ENCODE peak calls at places on chromosomes 4 and X, in four cellular contexts. K is K562, V is H1, F is HepG2. D is an unnamed sample.

GRCh38 chrX:24498181-24498580 is 33.1 kb downstream of the PDK3 start:
- DNase-seq in K (no peak), V (no peak), F (peak), D (no peak)

GRCh38 chr4:25253072-25253447 is 19.2 kb downstream of the PI4K2B start:
- DNase-seq in K (no peak), V (no peak), F (no peak), D (no peak)

GRCh38 chr4:3013839-3014350 is 50.5 kb downstream of the GRK4 start:
- DNase-seq in K (no peak), V (no peak), F (peak), D (peak)

GRCh38 chr4:16532240-16532990 is 306.1 kb upstream of the TAPT1 start:
- DNase-seq in K (no peak), V (no peak), F (no peak), D (no peak)

GRCh38 chr4:61277785-61278184 is 77.7 kb downstream of the ADGRL3 start:
- DNase-seq in K (no peak), V (no peak), F (no peak), D (no peak)

GRCh38 chr4:85024671-85025070 is 58.2 kb upstream of the WDFY3 start:
- DNase-seq in K (no peak), V (no peak), F (no peak), D (no peak)

GRCh38 chr4:5757536-5757935 is 46.5 kb downstream of the EVC start:
- DNase-seq in K (no peak), V (no peak), F (no peak), D (no peak)

GRCh38 chr4:147789596-147789995 is 57.7 kb downstream of the ARHGAP10 start:
- DNase-seq in K (no peak), V (no peak), F (no peak), D (no peak)

GRCh38 chrX:108834036-108834435 is 97.7 kb upstream of the IRS4 start:
- DNase-seq in K (no peak), V (no peak), F (no peak), D (no peak)

GRCh38 chr4:80185787-80186548 is 11.3 kb upstream of the PRDM8 start:
- DNase-seq in K (no peak), V (no peak), F (no peak), D (no peak)

GRCh38 chr4:7155611-7156071 is 36.7 kb upstream of the SORCS2 start:
- DNase-seq in K (peak), V (no peak), F (no peak), D (no peak)

DNA sequence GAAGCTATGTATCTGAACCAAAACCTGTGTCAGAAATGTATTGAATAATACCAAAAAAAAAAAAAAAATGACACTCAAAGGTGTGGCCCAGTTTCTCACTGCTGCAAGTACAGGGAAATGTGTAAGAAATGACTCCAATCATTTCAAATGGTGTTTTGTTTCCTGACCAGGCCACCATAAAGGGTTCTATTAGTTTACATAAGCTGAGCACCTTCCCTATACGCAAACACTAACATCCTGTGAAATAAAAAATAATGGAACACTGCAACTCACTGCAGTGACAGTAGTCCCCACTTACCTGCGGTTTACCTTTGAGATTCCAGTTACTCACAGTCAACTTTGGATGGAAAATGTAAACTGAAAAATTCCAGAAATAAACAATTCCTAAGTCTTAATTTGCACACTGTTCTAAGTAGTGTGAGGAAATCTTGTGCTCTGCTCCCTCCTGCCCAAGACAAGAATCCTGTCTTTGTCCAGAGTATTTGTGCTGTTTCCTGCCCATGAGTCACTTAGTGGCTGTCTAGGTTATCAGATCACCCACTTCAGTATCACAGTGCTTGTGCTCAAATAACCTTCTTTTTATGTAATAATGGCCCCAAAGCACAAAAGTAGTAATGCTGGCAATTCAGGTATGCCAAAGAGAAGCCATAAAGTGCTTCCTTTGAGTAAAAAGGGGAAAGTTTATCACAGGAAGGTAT is 265.3 kb downstream of the RCHY1 start:
- DNase-seq in K (no peak), V (no peak), F (no peak), D (no peak)
- H3K27ac ChIP-seq in K (no peak), V (no peak), F (no peak), D (no peak)

DNA sequence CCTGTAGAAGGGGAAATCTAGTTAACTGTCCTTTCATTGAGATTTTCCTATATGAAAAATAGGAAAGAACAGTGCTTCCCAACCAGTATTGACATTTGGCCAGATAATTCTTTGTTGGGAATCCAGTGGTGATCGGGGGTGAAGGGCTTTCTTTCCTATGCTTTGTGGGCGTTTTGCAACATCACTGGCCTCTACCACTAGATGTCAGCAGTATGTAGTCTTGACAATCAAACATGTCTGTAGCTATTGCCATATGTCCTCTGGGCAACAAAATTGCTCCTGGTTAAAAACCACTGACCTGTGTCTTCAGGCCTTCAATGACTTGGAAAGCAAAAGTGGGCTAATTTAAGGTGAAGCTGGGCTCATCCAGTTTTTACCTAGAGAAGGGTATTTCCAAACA is 658.5 kb downstream of the DACH2 start:
- DNase-seq in K (peak), V (no peak), F (peak), D (no peak)
- TF ChIP-seq BRCA1 in K (no peak), V (no peak), F (no peak), D (no peak)

GRCh38 chrX:119094819-119095218 is 22.0 kb downstream of the CT47C1 start:
- DNase-seq in K (no peak), V (no peak), F (no peak), D (no peak)

GRCh38 chrX:119089619-119090018 is 16.8 kb downstream of the CT47C1 start:
- DNase-seq in K (no peak), V (no peak), F (no peak), D (no peak)

GRCh38 chrX:119095936-119096335 is 23.1 kb downstream of the CT47C1 start:
- DNase-seq in K (no peak), V (no peak), F (no peak), D (no peak)

GRCh38 chrX:119093991-119094741 is 21.4 kb downstream of the CT47C1 start:
- DNase-seq in K (no peak), V (no peak), F (peak), D (no peak)
- H3K27ac ChIP-seq in K (no peak), V (no peak), F (no peak), D (no peak)

DNA sequence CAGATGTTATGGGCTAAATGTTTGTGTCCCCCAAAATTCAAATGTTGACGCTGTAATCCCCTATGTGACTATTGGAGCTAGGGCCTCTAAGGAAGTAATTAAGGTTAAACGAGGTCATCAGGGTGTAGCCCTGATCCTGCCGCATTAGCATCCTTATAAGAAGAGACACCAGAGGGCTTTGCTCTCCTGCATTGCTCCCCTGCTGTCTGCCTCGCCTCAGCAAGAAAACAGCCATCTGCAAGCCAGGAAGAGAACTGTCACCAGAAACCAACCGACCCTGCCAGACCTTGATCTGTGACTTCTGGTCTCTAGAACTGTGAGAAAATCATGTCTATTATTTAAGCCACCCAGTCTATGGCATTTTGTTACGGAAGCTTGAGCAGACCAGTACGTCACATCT is 331.9 kb downstream of the DCTD start:
- DNase-seq in K (no peak), V (no peak), F (no peak), D (no peak)
- TF ChIP-seq BRCA1 in K (no peak), V (no peak), F (no peak), D (no peak)

DNA sequence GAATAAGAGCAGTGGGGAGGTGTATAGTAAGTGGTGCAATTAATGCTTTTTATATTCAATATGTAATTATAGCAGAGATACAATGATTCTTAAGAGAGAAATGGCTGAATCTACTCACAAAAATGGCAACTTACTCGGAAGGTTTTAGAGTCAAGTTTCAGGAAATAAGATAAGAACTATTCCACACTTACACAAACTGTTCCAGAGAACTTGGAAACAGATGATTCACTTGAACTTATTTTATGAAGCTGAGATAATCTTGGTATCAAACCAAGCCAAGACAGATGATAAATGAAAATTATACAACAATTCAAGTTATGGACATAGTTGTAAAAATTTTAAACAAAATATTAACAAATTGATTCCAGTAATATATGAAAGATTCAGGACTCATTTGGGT is 311.3 kb upstream of the HS3ST1 start:
- DNase-seq in K (no peak), V (no peak), F (no peak), D (no peak)
- H3K27ac ChIP-seq in K (no peak), V (no peak), F (no peak), D (no peak)